ENCODE peak calls at places on chromosomes 4 and X, in four cellular contexts. One of them, this sample, is unnamed.

GRCh38 chr4:126513596-126513995 is 1119.2 kb upstream of the INTU start:
- DNase-seq in IMR-90: no peak
- DNase-seq in H1: no peak
- DNase-seq in neuronal stem cell: no peak
- DNase-seq in this sample: no peak

GRCh38 chrX:15931362-15931761 is 76.7 kb upstream of the AP1S2 start:
- DNase-seq in neuronal stem cell: no peak
- DNase-seq in IMR-90: no peak
- DNase-seq in H1: no peak
- DNase-seq in this sample: no peak

GRCh38 chr4:3045500-3045850 is 28.9 kb downstream of the HTT-AS start:
- DNase-seq in neuronal stem cell: no peak
- DNase-seq in IMR-90: peak; percentile 74
- DNase-seq in H1: no peak
- DNase-seq in this sample: no peak

GRCh38 chrX:40152706-40153334 is 55.1 kb upstream of the BCOR start:
- DNase-seq in neuronal stem cell: no peak
- DNase-seq in H1: no peak
- DNase-seq in IMR-90: no peak
- DNase-seq in this sample: no peak

GRCh38 chrX:129945131-129945530 is 37.3 kb upstream of the BCORL1 start:
- DNase-seq in H1: no peak
- DNase-seq in IMR-90: peak; percentile 22
- DNase-seq in neuronal stem cell: no peak
- DNase-seq in this sample: peak; percentile 80

GRCh38 chr4:40550900-40551546 is 78.6 kb downstream of the RBM47 start:
- DNase-seq in H1: no peak
- DNase-seq in IMR-90: peak; percentile 52
- DNase-seq in neuronal stem cell: no peak
- DNase-seq in this sample: peak; percentile 55

GRCh38 chr4:152094851-152095700 is 334.3 kb upstream of the GATB start:
- DNase-seq in H1: no peak
- DNase-seq in neuronal stem cell: no peak
- DNase-seq in IMR-90: peak; percentile 67
- DNase-seq in this sample: peak; percentile 90

GRCh38 chrX:148784859-148785655 is 284.6 kb downstream of the AFF2 start:
- DNase-seq in H1: no peak
- DNase-seq in IMR-90: no peak
- DNase-seq in neuronal stem cell: no peak
- DNase-seq in this sample: no peak

GRCh38 chrX:275967-276587 is 5.1 kb upstream of the PLCXD1 start:
- DNase-seq in neuronal stem cell: peak; percentile 56
- DNase-seq in H1: no peak
- DNase-seq in IMR-90: peak; percentile 37
- DNase-seq in this sample: peak; percentile 88

GRCh38 chrX:118637997-118638396 is 89.4 kb upstream of the IL13RA1 start:
- DNase-seq in neuronal stem cell: no peak
- DNase-seq in IMR-90: peak; percentile 3
- DNase-seq in H1: no peak
- DNase-seq in this sample: no peak

GRCh38 chrX:121641560-121641959 is 594.1 kb downstream of the GLUD2 start:
- DNase-seq in neuronal stem cell: no peak
- DNase-seq in IMR-90: peak; percentile 0
- DNase-seq in H1: no peak
- DNase-seq in this sample: no peak

GRCh38 chr4:79367111-79367510 is 40.9 kb downstream of the GK2 start:
- DNase-seq in H1: no peak
- DNase-seq in neuronal stem cell: no peak
- DNase-seq in IMR-90: no peak
- DNase-seq in this sample: no peak

GRCh38 chrX:21741378-21741777 is 16.5 kb downstream of the SMPX start:
- DNase-seq in IMR-90: no peak
- DNase-seq in H1: no peak
- DNase-seq in neuronal stem cell: no peak
- DNase-seq in this sample: no peak

GRCh38 chrX:129655547-129656248 is 942 bp upstream of the APLN start:
- DNase-seq in IMR-90: no peak
- DNase-seq in H1: no peak
- DNase-seq in neuronal stem cell: no peak
- DNase-seq in this sample: no peak

GRCh38 chrX:8748855-8749254 is 16.9 kb upstream of the ANOS1 start:
- DNase-seq in H1: no peak
- DNase-seq in neuronal stem cell: no peak
- DNase-seq in IMR-90: peak; percentile 43
- DNase-seq in this sample: peak; percentile 47

GRCh38 chr4:76570141-76570989 is 135.3 kb downstream of the SHROOM3 start:
- DNase-seq in H1: no peak
- DNase-seq in IMR-90: peak; percentile 89
- DNase-seq in neuronal stem cell: no peak
- DNase-seq in this sample: peak; percentile 55
- H3K18ac ChIP-seq in H1: no peak overlapping the region
- H3K18ac ChIP-seq in IMR-90: peak overlapping the region; percentile 45
- H3K18ac ChIP-seq in neuronal stem cell: no peak overlapping the region
- H3K18ac ChIP-seq in this sample: no peak overlapping the region

GRCh38 chr4:159162576-159162975 is 59.7 kb downstream of the RAPGEF2 start:
- DNase-seq in IMR-90: no peak
- DNase-seq in neuronal stem cell: no peak
- DNase-seq in H1: no peak
- DNase-seq in this sample: peak; percentile 19

GRCh38 chr4:159158989-159159388 is 56.1 kb downstream of the RAPGEF2 start:
- DNase-seq in neuronal stem cell: no peak
- DNase-seq in IMR-90: no peak
- DNase-seq in H1: no peak
- DNase-seq in this sample: no peak

GRCh38 chr4:159158083-159158617 is 55.3 kb downstream of the RAPGEF2 start:
- DNase-seq in H1: no peak
- DNase-seq in neuronal stem cell: no peak
- DNase-seq in IMR-90: no peak
- DNase-seq in this sample: no peak

GRCh38 chr4:159159611-159160010 is 56.7 kb downstream of the RAPGEF2 start:
- DNase-seq in H1: no peak
- DNase-seq in neuronal stem cell: no peak
- DNase-seq in IMR-90: no peak
- DNase-seq in this sample: no peak

GRCh38 chr4:159160242-159160641 is 57.4 kb downstream of the RAPGEF2 start:
- DNase-seq in neuronal stem cell: no peak
- DNase-seq in IMR-90: no peak
- DNase-seq in H1: no peak
- DNase-seq in this sample: peak; percentile 59
- H3K4me1 ChIP-seq in neuronal stem cell: peaks cover 4% of the 10 kb centered on the region
- H3K4me1 ChIP-seq in IMR-90: peaks cover 2% of the 10 kb centered on the region
- H3K4me1 ChIP-seq in H1: peaks cover 3% of the 10 kb centered on the region
- H3K4me1 ChIP-seq in this sample: no peaks in the 10 kb centered on the region

DNA sequence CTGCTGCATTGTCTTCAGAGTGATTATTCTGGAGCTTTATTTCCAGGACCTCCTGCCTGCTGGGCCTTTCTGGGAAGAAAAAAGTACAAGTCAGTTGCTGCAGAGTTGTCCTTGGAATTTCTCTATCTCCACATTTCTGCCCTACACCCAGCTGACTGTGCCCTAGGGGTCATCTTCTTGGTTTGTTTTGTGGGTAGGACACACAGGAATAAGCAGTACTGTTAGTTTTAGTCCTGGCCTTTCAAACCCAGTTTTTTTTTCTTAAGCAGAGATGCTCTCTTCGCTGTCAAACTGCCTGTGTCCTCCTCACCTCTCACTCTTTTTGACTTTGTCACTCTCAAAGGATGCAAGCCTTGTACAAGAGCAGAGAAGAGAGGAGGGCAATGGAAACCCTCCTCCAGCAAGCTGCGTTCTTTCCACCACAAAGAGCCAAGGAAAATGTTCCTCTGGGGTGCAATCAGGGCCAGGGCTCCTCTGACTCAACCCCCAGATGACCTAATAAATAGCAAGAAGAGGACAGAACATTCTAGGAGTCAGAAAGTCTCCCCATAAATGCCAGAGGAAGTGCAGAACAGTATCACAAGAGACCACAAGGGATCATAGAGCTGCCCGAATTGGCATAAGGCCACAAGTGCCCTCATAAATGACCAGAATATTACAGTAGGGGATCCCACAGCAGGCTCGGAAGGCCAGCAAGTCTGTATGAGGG is 186.2 kb downstream of the RCHY1 start:
- DNase-seq in IMR-90: no peak
- DNase-seq in H1: no peak
- DNase-seq in neuronal stem cell: no peak
- DNase-seq in this sample: no peak
- H3K27ac ChIP-seq in IMR-90: no peak overlapping the region
- H3K27ac ChIP-seq in H1: no peak overlapping the region
- H3K27ac ChIP-seq in neuronal stem cell: no peak overlapping the region
- H3K27ac ChIP-seq in this sample: no peak overlapping the region

GRCh38 chrX:24646745-24647182 is 383 bp downstream of the PCYT1B start:
- DNase-seq in IMR-90: no peak
- DNase-seq in H1: peak; percentile 2
- DNase-seq in neuronal stem cell: peak; percentile 37
- DNase-seq in this sample: peak; percentile 39
- H3K18ac ChIP-seq in IMR-90: no peak overlapping the region
- H3K18ac ChIP-seq in H1: no peak overlapping the region
- H3K18ac ChIP-seq in neuronal stem cell: no peak overlapping the region
- H3K18ac ChIP-seq in this sample: no peak overlapping the region

DNA sequence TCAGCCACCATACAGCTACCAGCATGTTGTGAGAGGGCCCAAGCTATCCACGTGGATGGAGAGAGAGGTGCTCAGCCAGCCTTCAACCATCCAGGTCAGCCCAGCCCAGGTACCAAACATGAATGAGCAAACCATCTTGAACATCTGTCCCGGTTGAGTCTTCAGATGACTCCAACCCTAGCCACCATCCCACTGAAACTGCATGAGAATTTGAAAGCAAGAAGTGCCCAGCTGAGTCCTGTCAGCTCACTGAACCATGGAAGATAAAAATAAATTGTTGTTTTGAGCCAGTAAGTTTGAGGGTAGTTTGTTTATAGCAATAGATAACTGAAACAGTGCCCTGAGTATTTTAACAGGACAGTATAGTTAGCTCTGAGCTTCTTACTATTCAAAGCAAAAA is 7.3 kb upstream of the SEL1L3 start:
- DNase-seq in neuronal stem cell: no peak
- DNase-seq in H1: no peak
- DNase-seq in IMR-90: no peak
- DNase-seq in this sample: no peak
- H3K4me1 ChIP-seq in neuronal stem cell: no peaks in the 10 kb centered on the region
- H3K4me1 ChIP-seq in H1: no peaks in the 10 kb centered on the region
- H3K4me1 ChIP-seq in IMR-90: no peaks in the 10 kb centered on the region
- H3K4me1 ChIP-seq in this sample: no peaks in the 10 kb centered on the region

DNA sequence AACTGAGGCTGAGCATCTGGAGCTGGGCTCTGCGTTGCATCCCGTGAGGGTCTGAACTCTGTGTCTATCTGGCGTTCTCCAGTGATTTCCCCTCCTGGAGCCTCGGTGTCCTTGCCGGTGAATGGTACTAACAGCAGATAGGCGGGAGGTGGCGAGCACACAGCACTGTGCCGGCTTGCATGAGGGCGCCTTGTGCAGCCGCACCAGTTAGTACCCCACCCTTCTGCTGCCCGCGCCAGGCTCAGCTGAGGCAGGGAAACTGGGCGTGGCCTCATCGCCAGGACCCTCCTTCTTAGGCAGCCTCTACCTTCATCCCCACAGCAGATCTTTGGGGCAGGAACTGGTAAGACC is 42.7 kb downstream of the SORCS2 start:
- DNase-seq in IMR-90: no peak
- DNase-seq in neuronal stem cell: no peak
- DNase-seq in H1: no peak
- DNase-seq in this sample: no peak
- H3K27ac ChIP-seq in IMR-90: no peak overlapping the region
- H3K27ac ChIP-seq in neuronal stem cell: no peak overlapping the region
- H3K27ac ChIP-seq in H1: no peak overlapping the region
- H3K27ac ChIP-seq in this sample: no peak overlapping the region

GRCh38 chr4:84865600-84865999 is 100.9 kb downstream of the WDFY3 start:
- DNase-seq in neuronal stem cell: no peak
- DNase-seq in IMR-90: no peak
- DNase-seq in H1: no peak
- DNase-seq in this sample: no peak

GRCh38 chr4:84875636-84876371 is 90.7 kb downstream of the WDFY3 start:
- DNase-seq in IMR-90: peak; percentile 21
- DNase-seq in H1: no peak
- DNase-seq in neuronal stem cell: no peak
- DNase-seq in this sample: peak; percentile 61

GRCh38 chr4:84874619-84875018 is 91.9 kb downstream of the WDFY3 start:
- DNase-seq in H1: no peak
- DNase-seq in neuronal stem cell: no peak
- DNase-seq in IMR-90: no peak
- DNase-seq in this sample: no peak

GRCh38 chr4:84866295-84866694 is 100.2 kb downstream of the WDFY3 start:
- DNase-seq in H1: no peak
- DNase-seq in neuronal stem cell: no peak
- DNase-seq in IMR-90: no peak
- DNase-seq in this sample: no peak

GRCh38 chr4:84870398-84871163 is 95.9 kb downstream of the WDFY3 start:
- DNase-seq in neuronal stem cell: no peak
- DNase-seq in IMR-90: peak; percentile 76
- DNase-seq in H1: peak; percentile 44
- DNase-seq in this sample: peak; percentile 35
- H3K18ac ChIP-seq in neuronal stem cell: no peak overlapping the region
- H3K18ac ChIP-seq in IMR-90: peak overlapping the region; percentile 88
- H3K18ac ChIP-seq in H1: peak overlapping the region; percentile 41
- H3K18ac ChIP-seq in this sample: peak overlapping the region; percentile 33

GRCh38 chr4:76597423-76597979 is 162.5 kb downstream of the SHROOM3 start:
- DNase-seq in neuronal stem cell: no peak
- DNase-seq in H1: no peak
- DNase-seq in IMR-90: no peak
- DNase-seq in this sample: no peak
- H3K4me1 ChIP-seq in neuronal stem cell: no peaks in the 10 kb centered on the region
- H3K4me1 ChIP-seq in H1: peaks cover 6% of the 10 kb centered on the region
- H3K4me1 ChIP-seq in IMR-90: peaks cover 1% of the 10 kb centered on the region
- H3K4me1 ChIP-seq in this sample: peaks cover 2% of the 10 kb centered on the region